ENCODE peak calls at places on chromosome 7, in four cellular contexts. One of them, this sample, is unnamed.

GRCh38 chr7:42932861-42933591 is 850 bp downstream of the MRPL32 start:
- DNase-seq in IMR-90: peak
- DNase-seq in kidney: no peak
- DNase-seq in left ventricle myocardium inferior: no peak
- DNase-seq in this sample: peak

GRCh38 chr7:107392811-107393210 is 77.0 kb upstream of the GPR22 start:
- DNase-seq in IMR-90: no peak
- DNase-seq in kidney: no peak
- DNase-seq in left ventricle myocardium inferior: no peak
- DNase-seq in this sample: no peak

GRCh38 chr7:127678947-127679346 is 27.0 kb downstream of the SND1 start:
- DNase-seq in IMR-90: peak
- DNase-seq in kidney: no peak
- DNase-seq in left ventricle myocardium inferior: no peak
- DNase-seq in this sample: no peak

GRCh38 chr7:33842141-33842540 is 63.2 kb upstream of the BMPER start:
- DNase-seq in IMR-90: no peak
- DNase-seq in kidney: no peak
- DNase-seq in left ventricle myocardium inferior: no peak
- DNase-seq in this sample: no peak

GRCh38 chr7:2040893-2041270 is 191.9 kb downstream of the MAD1L1 start:
- DNase-seq in IMR-90: no peak
- DNase-seq in kidney: peak
- DNase-seq in left ventricle myocardium inferior: no peak
- DNase-seq in this sample: peak

GRCh38 chr7:112381311-112382091 is 68.8 kb upstream of the IFRD1 start:
- DNase-seq in IMR-90: no peak
- DNase-seq in kidney: no peak
- DNase-seq in left ventricle myocardium inferior: no peak
- DNase-seq in this sample: no peak

GRCh38 chr7:155001756-155002410 is 1.0 kb downstream of the PAXIP1 start:
- DNase-seq in IMR-90: no peak
- DNase-seq in kidney: no peak
- DNase-seq in left ventricle myocardium inferior: no peak
- DNase-seq in this sample: no peak

GRCh38 chr7:1694981-1695511 is 25.0 kb downstream of the ELFN1 start:
- DNase-seq in IMR-90: no peak
- DNase-seq in kidney: peak
- DNase-seq in left ventricle myocardium inferior: peak
- DNase-seq in this sample: peak

GRCh38 chr7:372939-373791 is 83.2 kb downstream of the FOXL3 start:
- DNase-seq in IMR-90: no peak
- DNase-seq in kidney: peak
- DNase-seq in left ventricle myocardium inferior: peak
- DNase-seq in this sample: peak

GRCh38 chr7:108266489-108266888 is 136.3 kb upstream of the LAMB4 start:
- DNase-seq in IMR-90: no peak
- DNase-seq in kidney: no peak
- DNase-seq in left ventricle myocardium inferior: no peak
- DNase-seq in this sample: no peak

GRCh38 chr7:84981038-84981601 is 205.7 kb downstream of the SEMA3D start:
- DNase-seq in IMR-90: no peak
- DNase-seq in kidney: no peak
- DNase-seq in left ventricle myocardium inferior: no peak
- DNase-seq in this sample: no peak

GRCh38 chr7:134789967-134790685 is 10.7 kb downstream of the CALD1 start:
- DNase-seq in IMR-90: peak
- DNase-seq in kidney: no peak
- DNase-seq in left ventricle myocardium inferior: no peak
- DNase-seq in this sample: no peak

GRCh38 chr7:108402865-108403264 is 53.4 kb downstream of the NRCAM start:
- DNase-seq in IMR-90: no peak
- DNase-seq in kidney: no peak
- DNase-seq in left ventricle myocardium inferior: no peak
- DNase-seq in this sample: no peak

GRCh38 chr7:21154592-21154991 is 273.3 kb upstream of the SP4 start:
- DNase-seq in IMR-90: no peak
- DNase-seq in kidney: no peak
- DNase-seq in left ventricle myocardium inferior: no peak
- DNase-seq in this sample: no peak

GRCh38 chr7:156140447-156140846 is 328.2 kb upstream of the SHH start:
- DNase-seq in IMR-90: no peak
- DNase-seq in kidney: no peak
- DNase-seq in left ventricle myocardium inferior: no peak
- DNase-seq in this sample: no peak

GRCh38 chr7:29330136-29330535 is 135.6 kb downstream of the CHN2 start:
- DNase-seq in IMR-90: no peak
- DNase-seq in kidney: no peak
- DNase-seq in left ventricle myocardium inferior: no peak
- DNase-seq in this sample: no peak

GRCh38 chr7:16428672-16429071 is 7.3 kb upstream of the CRPPA start:
- DNase-seq in IMR-90: peak
- DNase-seq in kidney: no peak
- DNase-seq in left ventricle myocardium inferior: no peak
- DNase-seq in this sample: peak

GRCh38 chr7:144027070-144027469 is 21.7 kb upstream of the OR2A5 start:
- DNase-seq in IMR-90: peak
- DNase-seq in kidney: no peak
- DNase-seq in left ventricle myocardium inferior: no peak
- DNase-seq in this sample: no peak

GRCh38 chr7:16695621-16696237 is 49.7 kb downstream of the BZW2 start:
- DNase-seq in IMR-90: peak
- DNase-seq in kidney: no peak
- DNase-seq in left ventricle myocardium inferior: no peak
- DNase-seq in this sample: no peak

GRCh38 chr7:68963547-68963946 is 634.7 kb upstream of the AUTS2 start:
- DNase-seq in IMR-90: peak
- DNase-seq in kidney: no peak
- DNase-seq in left ventricle myocardium inferior: no peak
- DNase-seq in this sample: no peak

GRCh38 chr7:30427296-30428080 is 51.1 kb downstream of the NOD1 start:
- DNase-seq in IMR-90: no peak
- DNase-seq in kidney: no peak
- DNase-seq in left ventricle myocardium inferior: no peak
- DNase-seq in this sample: no peak

GRCh38 chr7:27303021-27303420 is 60.4 kb downstream of the EVX1 start:
- DNase-seq in IMR-90: no peak
- DNase-seq in kidney: no peak
- DNase-seq in left ventricle myocardium inferior: no peak
- DNase-seq in this sample: peak

GRCh38 chr7:114062810-114063209 is 144.0 kb upstream of the PPP1R3A start:
- DNase-seq in IMR-90: no peak
- DNase-seq in kidney: no peak
- DNase-seq in left ventricle myocardium inferior: no peak
- DNase-seq in this sample: no peak
- H3K4me3 ChIP-seq in IMR-90: no peak
- H3K4me3 ChIP-seq in kidney: no peak
- H3K4me3 ChIP-seq in left ventricle myocardium inferior: no peak
- H3K4me3 ChIP-seq in this sample: no peak

GRCh38 chr7:7103343-7104313 is 78.7 kb upstream of the C1GALT1 start:
- DNase-seq in IMR-90: peak
- DNase-seq in kidney: peak
- DNase-seq in left ventricle myocardium inferior: no peak
- DNase-seq in this sample: peak

GRCh38 chr7:7108931-7109330 is 73.4 kb upstream of the C1GALT1 start:
- DNase-seq in IMR-90: no peak
- DNase-seq in kidney: no peak
- DNase-seq in left ventricle myocardium inferior: no peak
- DNase-seq in this sample: no peak

GRCh38 chr7:7104971-7105370 is 77.4 kb upstream of the C1GALT1 start:
- DNase-seq in IMR-90: no peak
- DNase-seq in kidney: no peak
- DNase-seq in left ventricle myocardium inferior: no peak
- DNase-seq in this sample: no peak

GRCh38 chr7:7104314-7104698 is 78.0 kb upstream of the C1GALT1 start:
- DNase-seq in IMR-90: no peak
- DNase-seq in kidney: no peak
- DNase-seq in left ventricle myocardium inferior: no peak
- DNase-seq in this sample: no peak

DNA sequence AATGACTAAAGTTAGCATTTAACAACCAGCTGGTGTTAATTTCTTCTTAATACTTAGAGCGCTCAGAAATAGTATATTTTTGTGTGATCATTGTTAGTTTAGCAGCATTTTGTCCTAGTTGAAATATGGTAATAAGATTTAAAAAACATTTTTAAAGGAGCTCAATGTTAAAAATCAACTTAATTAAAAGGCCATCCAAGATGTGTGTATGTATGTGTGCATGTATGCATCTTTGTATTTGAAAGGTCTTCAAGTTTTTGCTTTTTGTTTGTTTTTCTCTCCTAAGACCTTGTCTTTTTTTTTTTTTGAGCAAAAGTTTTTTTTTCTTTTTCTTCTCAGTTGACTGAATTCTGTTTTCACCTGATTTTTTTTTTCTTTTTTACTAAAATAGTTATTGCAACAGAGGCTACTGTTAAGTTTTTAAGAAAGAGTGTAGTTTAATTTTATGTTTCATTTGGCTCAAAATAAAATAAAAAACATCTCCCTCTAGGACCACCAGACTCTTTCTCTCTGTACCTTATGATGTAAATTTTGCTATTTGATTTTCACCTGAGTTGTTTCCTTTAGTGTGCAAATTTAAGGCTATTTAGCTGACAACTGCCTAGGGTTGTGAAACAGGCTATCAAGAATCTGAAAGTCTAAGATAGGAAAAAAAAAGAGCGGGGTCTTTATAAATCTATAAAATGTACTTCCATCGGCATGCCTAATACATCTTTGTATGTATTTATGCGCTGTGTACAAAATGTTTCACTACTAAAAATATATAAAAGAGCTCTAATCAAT is 76.4 kb upstream of the C1GALT1 start:
- DNase-seq in IMR-90: no peak
- DNase-seq in kidney: no peak
- DNase-seq in left ventricle myocardium inferior: no peak
- DNase-seq in this sample: no peak
- H3K4me3 ChIP-seq in IMR-90: no peak
- H3K4me3 ChIP-seq in kidney: no peak
- H3K4me3 ChIP-seq in left ventricle myocardium inferior: no peak
- H3K4me3 ChIP-seq in this sample: no peak

DNA sequence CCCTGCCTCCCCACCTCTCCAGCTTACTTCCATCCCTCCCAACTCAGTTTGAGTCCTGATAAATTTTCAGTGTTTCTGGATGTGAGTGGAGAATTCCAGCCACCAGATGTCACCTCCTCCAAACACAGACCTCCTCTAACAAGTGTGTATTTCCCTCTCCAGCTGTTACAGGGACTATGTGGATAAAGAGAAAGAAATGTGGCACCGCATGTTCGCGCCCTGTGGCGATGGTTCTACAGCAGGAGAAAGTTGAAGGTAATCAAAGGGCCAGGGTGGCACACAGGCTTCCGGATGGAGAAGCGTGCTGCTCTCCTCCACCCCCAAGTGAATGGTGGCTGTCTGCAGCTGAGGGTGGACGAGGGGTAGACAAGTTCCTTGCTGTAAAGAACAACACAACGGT is 14.7 kb downstream of the FKBP6 start:
- DNase-seq in IMR-90: peak
- DNase-seq in kidney: no peak
- DNase-seq in left ventricle myocardium inferior: no peak
- DNase-seq in this sample: peak
- H3K4me3 ChIP-seq in IMR-90: no peak
- H3K4me3 ChIP-seq in kidney: peak
- H3K4me3 ChIP-seq in left ventricle myocardium inferior: peak
- H3K4me3 ChIP-seq in this sample: no peak

GRCh38 chr7:139103057-139103820 is 6.3 kb downstream of the ZC3HAV1 start:
- DNase-seq in IMR-90: no peak
- DNase-seq in kidney: no peak
- DNase-seq in left ventricle myocardium inferior: no peak
- DNase-seq in this sample: no peak
- H3K4me3 ChIP-seq in IMR-90: no peak
- H3K4me3 ChIP-seq in kidney: no peak
- H3K4me3 ChIP-seq in left ventricle myocardium inferior: peak
- H3K4me3 ChIP-seq in this sample: no peak